ENCODE peak calls at places on chromosomes 13 and 19, in five cellular contexts. W is fibroblast of pulmonary artery, F is Caco-2, X is suprapubic skin, M is GM12864. K is an unnamed sample.

GRCh38 chr13:95497307-95497943 is 55.1 kb upstream of the CLDN10 start:
- DNase-seq in W (no peak), F (no peak), X (no peak), M (no peak), K (no peak)

GRCh38 chr19:49441960-49442350 is 628 bp upstream of the SLC17A7 start:
- DNase-seq in W (no peak), F (no peak), X (no peak), M (no peak), K (no peak)

GRCh38 chr13:102677122-102677521 is 17.7 kb downstream of the METTL21C start:
- DNase-seq in W (no peak), F (no peak), X (no peak), M (no peak), K (no peak)

GRCh38 chr19:15897738-15898276 is at the start of gene CYP4F2:
- DNase-seq in W (no peak), F (no peak), X (no peak), M (no peak), K (no peak)

GRCh38 chr13:62038214-62038613 is 622.6 kb upstream of the PCDH20 start:
- DNase-seq in W (no peak), F (no peak), X (no peak), M (no peak), K (no peak)

GRCh38 chr13:99989376-99990044 is 7.9 kb downstream of the ZIC2 start:
- DNase-seq in W (no peak), F (no peak), X (no peak), M (no peak), K (no peak)

GRCh38 chr19:32168606-32169005 is 176.8 kb upstream of the ZNF507 start:
- DNase-seq in W (no peak), F (no peak), X (no peak), M (no peak), K (no peak)

GRCh38 chr13:30978981-30979956 is 46.8 kb downstream of the TEX26 start:
- DNase-seq in W (peak), F (no peak), X (no peak), M (no peak), K (peak)

GRCh38 chr13:27928805-27929753 is 9.3 kb downstream of the PDX1 start:
- DNase-seq in W (no peak), F (no peak), X (no peak), M (no peak), K (no peak)

GRCh38 chr19:18541258-18541991 is 1.9 kb downstream of the FKBP8 start:
- DNase-seq in W (no peak), F (no peak), X (no peak), M (no peak), K (no peak)

GRCh38 chr13:45441633-45442032 is 23.1 kb upstream of the COG3 start:
- DNase-seq in W (peak), F (no peak), X (no peak), M (no peak), K (no peak)

GRCh38 chr13:33283195-33283910 is 2.2 kb downstream of the STARD13 start:
- DNase-seq in W (no peak), F (no peak), X (no peak), M (no peak), K (no peak)

GRCh38 chr19:40592170-40592569 is 9.0 kb upstream of the LTBP4 start:
- DNase-seq in W (peak), F (no peak), X (no peak), M (no peak), K (peak)

GRCh38 chr13:53201454-53202225 is 173.0 kb downstream of the OLFM4 start:
- DNase-seq in W (no peak), F (no peak), X (no peak), M (no peak), K (no peak)

GRCh38 chr13:26476111-26476743 is 81.3 kb upstream of the WASF3 start:
- DNase-seq in W (peak), F (no peak), X (no peak), M (no peak), K (no peak)

GRCh38 chr13:45584816-45585215 is 30.7 kb downstream of the ERICH6B start:
- DNase-seq in W (no peak), F (peak), X (no peak), M (no peak), K (no peak)

GRCh38 chr13:99312493-99312883 is 5.3 kb upstream of the GPR183 start:
- DNase-seq in W (peak), F (no peak), X (peak), M (no peak), K (no peak)

GRCh38 chr13:32113564-32113963 is 82.0 kb downstream of the FRY start:
- DNase-seq in W (no peak), F (no peak), X (no peak), M (no peak), K (no peak)

GRCh38 chr19:4831351-4832340 is at the start of gene TICAM1:
- DNase-seq in W (peak), F (peak), X (peak), M (no peak), K (peak)

GRCh38 chr13:59012731-59013130 is 1151.0 kb downstream of the DIAPH3 start:
- DNase-seq in W (no peak), F (no peak), X (no peak), M (no peak), K (no peak)

GRCh38 chr13:82713681-82714405 is 1168.4 kb downstream of the SLITRK1 start:
- DNase-seq in W (peak), F (no peak), X (no peak), M (no peak), K (no peak)

GRCh38 chr19:44737238-44738160 is 11.0 kb upstream of the BCL3 start:
- DNase-seq in W (no peak), F (no peak), X (no peak), M (no peak), K (no peak)

GRCh38 chr19:14337510-14337909 is 43.7 kb upstream of the ADGRE5 start:
- DNase-seq in W (peak), F (no peak), X (no peak), M (no peak), K (peak)

GRCh38 chr19:37077615-37077928 is 661 bp upstream of the ZNF420 start:
- DNase-seq in W (no peak), F (no peak), X (no peak), M (no peak), K (no peak)

GRCh38 chr13:110301083-110301482 is 5.9 kb downstream of the COL4A1 start:
- DNase-seq in W (no peak), F (no peak), X (no peak), M (no peak), K (no peak)

GRCh38 chr19:34504809-34505291 is 23.3 kb downstream of the WTIP start:
- DNase-seq in W (no peak), F (no peak), X (no peak), M (no peak), K (no peak)

GRCh38 chr19:35154535-35155406 is at the start of gene FXYD5:
- DNase-seq in W (peak), F (peak), X (peak), M (no peak), K (peak)

GRCh38 chr13:95624020-95624419 is 20.5 kb downstream of the DZIP1 start:
- DNase-seq in W (peak), F (no peak), X (no peak), M (peak), K (peak)

GRCh38 chr13:25865391-25865790 is 186.4 kb downstream of the SHISA2 start:
- DNase-seq in W (no peak), F (no peak), X (no peak), M (no peak), K (no peak)

GRCh38 chr13:106163426-106163825 is 372.0 kb downstream of the EFNB2 start:
- DNase-seq in W (no peak), F (no peak), X (no peak), M (no peak), K (no peak)

GRCh38 chr13:79267560-79267959 is 138.5 kb downstream of the RBM26 start:
- DNase-seq in W (no peak), F (no peak), X (no peak), M (no peak), K (no peak)

GRCh38 chr13:20708216-20708615 is 4.7 kb downstream of the IL17D start:
- DNase-seq in W (no peak), F (no peak), X (no peak), M (no peak), K (no peak)

GRCh38 chr13:97262058-97262457 is 39.9 kb downstream of the MBNL2 start:
- DNase-seq in W (no peak), F (no peak), X (no peak), M (no peak), K (no peak)